ENCODE peak calls at places on chromosomes 2 and 18, in ten cellular contexts. R is epithelial cell of proximal tubule, B is HFF-Myc, A is AML-193, N is WTC11, V is left kidney, Y is posterior cingulate gyrus, J is naive B cell, K is spleen, S is brain microvascular endothelial cell. P is an unnamed sample.

GRCh38 chr18:934518-935123 is 29.9 kb downstream of the ADCYAP1 start:
- DNase-seq in R (no peak), B (no peak), N (no peak), K (no peak), A (no peak), V (no peak), Y (no peak), J (no peak), S (no peak), P (peak; percentile 98)

GRCh38 chr18:2112435-2113045 is 458.8 kb downstream of the METTL4 start:
- DNase-seq in V (no peak), S (no peak), N (no peak), K (no peak), R (no peak), B (no peak), J (no peak), A (no peak), Y (no peak), P (no peak)

GRCh38 chr2:53286336-53286735 is 481.3 kb upstream of the CHAC2 start:
- DNase-seq in A (no peak), R (no peak), J (no peak), N (no peak), B (no peak), V (no peak), Y (no peak), S (peak; percentile 17), K (no peak), P (no peak)

GRCh38 chr2:12759248-12759647 is 42.5 kb downstream of the TRIB2 start:
- DNase-seq in J (no peak), V (no peak), A (no peak), Y (no peak), R (no peak), S (peak; percentile 57), B (peak; percentile 68), K (no peak), N (no peak), P (no peak)

GRCh38 chr18:48690494-48690893 is 151.7 kb downstream of the CTIF start:
- DNase-seq in Y (no peak), V (no peak), K (no peak), R (no peak), A (no peak), B (no peak), J (no peak), N (no peak), S (no peak), P (no peak)

GRCh38 chr2:17536416-17536815 is 4.1 kb upstream of the VSNL1 start:
- DNase-seq in Y (no peak), J (no peak), V (no peak), N (no peak), K (no peak), S (no peak), A (no peak), B (no peak), R (no peak), P (no peak)

GRCh38 chr2:218072002-218072401 is 2.9 kb downstream of the RUFY4 start:
- DNase-seq in R (no peak), N (no peak), B (no peak), J (no peak), S (no peak), Y (no peak), V (no peak), A (no peak), K (no peak), P (no peak)

GRCh38 chr2:10269291-10269690 is 33.4 kb upstream of the HPCAL1 start:
- DNase-seq in J (no peak), V (no peak), A (no peak), K (peak; percentile 58), R (no peak), B (no peak), N (peak; percentile 5), Y (no peak), S (no peak), P (no peak)

GRCh38 chr2:3543023-3543683 is 15.0 kb downstream of the RNASEH1 start:
- DNase-seq in B (no peak), Y (no peak), A (no peak), S (no peak), V (no peak), R (no peak), N (no peak), K (no peak), J (no peak), P (no peak)

GRCh38 chr2:43579275-43579981 is 16.4 kb downstream of the THADA start:
- DNase-seq in A (no peak), J (no peak), V (no peak), S (no peak), R (no peak), B (no peak), Y (no peak), K (no peak), N (no peak), P (no peak)

GRCh38 chr18:59265246-59266018 is 7.8 kb downstream of the RAX start:
- DNase-seq in S (no peak), B (no peak), V (peak; percentile 53), Y (no peak), N (peak; percentile 93), K (no peak), A (no peak), J (no peak), R (no peak), P (peak; percentile 31)

GRCh38 chr18:63199743-63200241 is 119.8 kb downstream of the BCL2 start:
- DNase-seq in K (no peak), V (peak; percentile 46), Y (no peak), N (no peak), A (no peak), R (no peak), B (no peak), J (no peak), S (no peak), P (no peak)

GRCh38 chr2:96205888-96206287 is 2.7 kb downstream of the STARD7 start:
- DNase-seq in J (no peak), K (no peak), A (no peak), N (no peak), S (peak; percentile 18), R (no peak), B (no peak), Y (no peak), V (no peak), P (no peak)

GRCh38 chr2:45973426-45973825 is 322.0 kb downstream of the PRKCE start:
- DNase-seq in N (no peak), J (no peak), K (no peak), S (no peak), Y (no peak), V (no peak), B (no peak), R (no peak), A (no peak), P (no peak)

GRCh38 chr2:118223487-118224136 is 135.3 kb downstream of the INSIG2 start:
- DNase-seq in Y (no peak), V (peak; percentile 32), B (no peak), J (no peak), A (no peak), S (no peak), K (no peak), N (peak; percentile 40), R (no peak), P (no peak)

GRCh38 chr2:94982661-94983060 is 42.8 kb upstream of the MAL start:
- DNase-seq in A (no peak), S (peak; percentile 7), V (peak; percentile 50), Y (peak; percentile 22), N (no peak), B (no peak), K (no peak), R (no peak), J (no peak), P (no peak)

GRCh38 chr18:46167971-46168370 is 63.8 kb downstream of the HAUS1 start:
- DNase-seq in B (no peak), V (no peak), Y (no peak), A (no peak), J (peak; percentile 90), R (no peak), N (no peak), K (peak; percentile 91), S (no peak), P (no peak)

P was measured in DMS79 treated with DMSO at 0.1 percent for 48 hours.